ENCODE peak calls at places on chromosomes 1 and 21, in six cellular contexts. O, V, I, Z, B and E are unnamed samples.

GRCh38 chr1:164755674-164756073 is 196.7 kb downstream of the PBX1 start:
- DNase-seq in O (peak), V (no peak), I (no peak), Z (no peak), B (no peak), E (peak)

GRCh38 chr1:7495894-7496293 is 275.2 kb upstream of the VAMP3 start:
- DNase-seq in O (no peak), V (no peak), I (no peak), Z (no peak), B (no peak), E (no peak)

GRCh38 chr1:26034504-26035202 is 11.3 kb downstream of the SLC30A2 start:
- DNase-seq in O (no peak), V (no peak), I (no peak), Z (no peak), B (no peak), E (no peak)

GRCh38 chr1:4784761-4785160 is 130.4 kb downstream of the AJAP1 start:
- DNase-seq in O (no peak), V (no peak), I (no peak), Z (no peak), B (no peak), E (no peak)

GRCh38 chr1:88117597-88117996 is 566.5 kb upstream of the PKN2 start:
- DNase-seq in O (no peak), V (no peak), I (no peak), Z (no peak), B (no peak), E (no peak)

GRCh38 chr1:239943761-239944160 is 147.9 kb upstream of the FMN2 start:
- DNase-seq in O (no peak), V (no peak), I (no peak), Z (no peak), B (no peak), E (no peak)

GRCh38 chr21:45186709-45187108 is 101.0 kb downstream of the POFUT2 start:
- DNase-seq in O (no peak), V (no peak), I (no peak), Z (no peak), B (no peak), E (no peak)

GRCh38 chr1:32339363-32339978 is 3.4 kb upstream of the MARCKSL1 start:
- DNase-seq in O (no peak), V (no peak), I (no peak), Z (no peak), B (no peak), E (no peak)

GRCh38 chr1:230823421-230823820 is 44.9 kb downstream of the C1orf198 start:
- DNase-seq in O (no peak), V (no peak), I (peak), Z (no peak), B (no peak), E (peak)

GRCh38 chr1:7754234-7754633 is 16.9 kb upstream of the VAMP3 start:
- DNase-seq in O (no peak), V (no peak), I (no peak), Z (no peak), B (no peak), E (no peak)

GRCh38 chr1:109171646-109172045 is 42.1 kb upstream of the SARS1 start:
- DNase-seq in O (no peak), V (no peak), I (no peak), Z (no peak), B (no peak), E (no peak)

GRCh38 chr1:172380441-172381244 is 39.8 kb upstream of the C1orf105 start:
- DNase-seq in O (peak), V (no peak), I (no peak), Z (no peak), B (no peak), E (no peak)

GRCh38 chr21:35400233-35400939 is 351.3 kb upstream of the RUNX1 start:
- DNase-seq in O (no peak), V (no peak), I (no peak), Z (peak), B (peak), E (no peak)

GRCh38 chr1:119675349-119676343 is 27.6 kb upstream of the ZNF697 start:
- DNase-seq in O (peak), V (peak), I (peak), Z (peak), B (peak), E (peak)

GRCh38 chr1:197761654-197762053 is 13.6 kb downstream of the DENND1B start:
- DNase-seq in O (no peak), V (no peak), I (no peak), Z (no peak), B (no peak), E (no peak)

GRCh38 chr1:5901150-5901549 is 91.1 kb downstream of the NPHP4 start:
- DNase-seq in O (no peak), V (no peak), I (no peak), Z (no peak), B (no peak), E (no peak)

GRCh38 chr1:29593601-29594382 is 357.5 kb downstream of the PTPRU start:
- DNase-seq in O (no peak), V (no peak), I (no peak), Z (no peak), B (no peak), E (no peak)

GRCh38 chr1:52553372-52554266 is 727 bp upstream of the TUT4 start:
- DNase-seq in O (peak), V (peak), I (peak), Z (peak), B (peak), E (peak)

GRCh38 chr1:167357305-167357704 is 136.6 kb downstream of the POU2F1 start:
- DNase-seq in O (no peak), V (no peak), I (no peak), Z (no peak), B (no peak), E (no peak)

GRCh38 chr1:156933136-156933535 is 12.7 kb downstream of the LRRC71 start:
- DNase-seq in O (no peak), V (no peak), I (peak), Z (no peak), B (no peak), E (no peak)

GRCh38 chr1:245225267-245225666 is 70.5 kb downstream of the KIF26B start:
- DNase-seq in O (no peak), V (no peak), I (no peak), Z (no peak), B (peak), E (no peak)

GRCh38 chr1:179121159-179121938 is 39.5 kb downstream of the TOR3A start:
- DNase-seq in O (peak), V (peak), I (no peak), Z (peak), B (no peak), E (peak)

GRCh38 chr1:98749152-98749756 is 87.7 kb downstream of the SNX7 start:
- DNase-seq in O (peak), V (no peak), I (no peak), Z (no peak), B (no peak), E (no peak)
- TF ChIP-seq CTCF in O (peak), V (no peak), I (no peak), Z (peak), B (peak), E (peak)

DNA sequence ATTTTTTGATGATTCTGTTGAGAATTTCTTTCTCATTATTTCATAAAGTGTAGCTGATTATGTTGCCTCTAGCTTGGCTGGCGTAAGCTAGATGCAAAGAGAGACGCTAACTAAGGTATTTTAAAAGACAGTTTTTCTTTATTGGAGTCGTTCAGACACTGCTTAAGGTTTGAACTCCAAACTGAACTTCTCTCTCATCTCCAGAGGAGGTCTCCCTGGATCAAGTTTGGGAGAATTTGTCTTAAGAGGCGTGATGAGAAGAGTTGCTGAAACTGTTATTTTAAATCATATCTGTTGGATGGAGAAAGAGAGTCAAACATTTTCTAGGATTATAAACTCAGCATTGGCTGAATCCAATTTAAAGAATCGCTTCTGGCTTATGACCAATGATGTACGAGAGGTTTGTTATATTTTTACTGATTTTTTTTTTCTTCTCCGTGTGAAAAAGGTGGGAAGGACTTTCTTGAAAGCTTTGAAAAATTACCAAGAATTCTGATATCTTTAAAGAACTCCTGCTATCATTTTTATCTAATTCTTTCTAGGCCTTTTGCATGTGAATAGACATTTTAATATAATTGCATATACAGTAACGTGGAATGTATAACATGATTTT is 34.0 kb downstream of the MAP3K7CL start:
- DNase-seq in O (peak), V (no peak), I (no peak), Z (peak), B (no peak), E (no peak)
- TF ChIP-seq CTCF in O (peak), V (no peak), I (peak), Z (peak), B (peak), E (peak)

GRCh38 chr1:66712819-66713218 is 39.4 kb upstream of the DYNLT5 start:
- DNase-seq in O (no peak), V (no peak), I (no peak), Z (no peak), B (no peak), E (no peak)

GRCh38 chr1:66711420-66711819 is 40.8 kb upstream of the DYNLT5 start:
- DNase-seq in O (no peak), V (no peak), I (no peak), Z (no peak), B (no peak), E (peak)
- TF ChIP-seq CTCF in O (peak), V (no peak), I (no peak), Z (peak), B (no peak), E (peak)

GRCh38 chr1:201466492-201466891 is 2.5 kb downstream of the PHLDA3 start:
- DNase-seq in O (no peak), V (no peak), I (no peak), Z (no peak), B (no peak), E (no peak)

GRCh38 chr1:201469645-201470074 is 672 bp upstream of the PHLDA3 start:
- DNase-seq in O (no peak), V (peak), I (no peak), Z (no peak), B (no peak), E (no peak)

GRCh38 chr1:201468501-201468843 is 516 bp downstream of the PHLDA3 start:
- DNase-seq in O (peak), V (peak), I (no peak), Z (no peak), B (no peak), E (peak)

GRCh38 chr1:201470581-201470980 is 1.6 kb upstream of the PHLDA3 start:
- DNase-seq in O (no peak), V (no peak), I (no peak), Z (no peak), B (no peak), E (no peak)

GRCh38 chr1:201468844-201469644 is at the start of gene PHLDA3:
- DNase-seq in O (peak), V (peak), I (peak), Z (no peak), B (peak), E (peak)
- TF ChIP-seq CTCF in O (no peak), V (no peak), I (no peak), Z (no peak), B (no peak), E (no peak)

GRCh38 chr1:216111842-216112241 is 311.4 kb downstream of the USH2A start:
- DNase-seq in O (no peak), V (no peak), I (no peak), Z (no peak), B (no peak), E (no peak)
- TF ChIP-seq CTCF in O (peak), V (no peak), I (no peak), Z (no peak), B (peak), E (peak)

GRCh38 chr1:212920895-212921294 is 29.4 kb upstream of the VASH2 start:
- DNase-seq in O (peak), V (peak), I (no peak), Z (no peak), B (no peak), E (no peak)
- TF ChIP-seq CTCF in O (peak), V (peak), I (no peak), Z (peak), B (peak), E (peak)

GRCh38 chr1:182806015-182806678 is 16.6 kb downstream of the NPL start:
- DNase-seq in O (no peak), V (peak), I (no peak), Z (peak), B (no peak), E (peak)
- TF ChIP-seq CTCF in O (peak), V (no peak), I (no peak), Z (peak), B (no peak), E (peak)